ENCODE peak calls at places on chromosomes 6 and 20, in five cellular contexts. E is suprapubic skin; S is heart right ventricle; U is effector memory CD4-positive, alpha-beta T cell; Z is HCT116. N is an unnamed sample.

GRCh38 chr6:128516514-128516898 is 3.9 kb downstream of the PTPRK start:
- DNase-seq in S (no peak), E (no peak), Z (no peak), U (no peak), N (no peak)

GRCh38 chr6:85574932-85575598 is 18.6 kb downstream of the SNX14 start:
- DNase-seq in E (no peak), U (no peak), S (no peak), Z (no peak), N (no peak)

GRCh38 chr20:8536219-8536618 is 404.2 kb downstream of the PLCB1 start:
- DNase-seq in E (no peak), S (no peak), Z (no peak), U (no peak), N (no peak)

GRCh38 chr6:107716688-107717089 is 107.4 kb downstream of the SCML4 start:
- DNase-seq in U (peak; percentile 73), S (no peak), E (no peak), Z (peak; percentile 68), N (peak; percentile 84)

GRCh38 chr6:157989541-157990289 is 8.1 kb downstream of the SYNJ2 start:
- DNase-seq in S (peak; percentile 63), Z (no peak), U (no peak), E (no peak), N (no peak)

GRCh38 chr20:19897891-19898290 is 119.3 kb upstream of the NAA20 start:
- DNase-seq in S (no peak), U (no peak), E (no peak), Z (no peak), N (no peak)

GRCh38 chr6:143136647-143137046 is 76.0 kb downstream of the AIG1 start:
- DNase-seq in U (no peak), E (no peak), S (no peak), Z (no peak), N (peak; percentile 5)

GRCh38 chr6:63635165-63635562 is 438 bp upstream of the PHF3 start:
- DNase-seq in Z (no peak), S (peak; percentile 5), U (no peak), E (no peak), N (no peak)

GRCh38 chr6:39835856-39836442 is 43.8 kb downstream of the DAAM2 start:
- DNase-seq in U (no peak), E (no peak), S (peak; percentile 33), Z (no peak), N (no peak)

GRCh38 chr6:167683028-167683862 is 143.5 kb upstream of the AFDN start:
- DNase-seq in Z (peak; percentile 82), E (peak; percentile 52), S (peak; percentile 81), U (no peak), N (no peak)
- H3K4me3 ChIP-seq in Z (peak overlapping the region; percentile 40), E (no peak overlapping the region), S (no peak overlapping the region), U (no peak overlapping the region), N (no peak overlapping the region)

GRCh38 chr20:49792006-49792405 is 20.6 kb upstream of the SLC9A8 start:
- DNase-seq in U (no peak), Z (no peak), S (no peak), E (no peak), N (no peak)
- H3K4me1 ChIP-seq in U (no peaks in the 10 kb centered on the region), Z (peaks cover 4% of the 10 kb centered on the region), S (peaks cover 5% of the 10 kb centered on the region), E (peaks cover 9% of the 10 kb centered on the region), N (peaks cover 4% of the 10 kb centered on the region)

GRCh38 chr6:21476054-21476552 is 117.4 kb upstream of the SOX4 start:
- DNase-seq in Z (no peak), E (no peak), U (no peak), S (no peak), N (no peak)

GRCh38 chr6:21478411-21478810 is 115.1 kb upstream of the SOX4 start:
- DNase-seq in U (no peak), S (no peak), Z (no peak), E (no peak), N (no peak)

DNA sequence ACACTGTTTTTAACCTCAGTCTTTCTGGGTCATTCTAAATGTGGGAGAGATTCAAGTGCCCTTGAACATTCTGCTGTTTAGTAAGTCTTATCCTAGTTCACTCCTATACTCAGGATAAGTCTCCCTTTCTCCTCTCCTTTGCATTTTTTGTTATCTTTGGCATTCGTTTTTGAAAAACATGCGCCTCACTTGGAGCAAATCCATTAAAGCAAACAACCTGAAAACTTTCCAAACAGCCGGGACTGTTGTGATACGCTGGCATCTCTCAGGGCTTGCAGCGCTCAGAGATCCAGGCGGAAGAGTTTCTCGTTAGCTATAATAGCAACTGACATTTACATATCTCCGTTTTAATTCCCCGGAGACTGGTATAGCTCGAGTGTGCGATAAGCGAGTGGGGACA is 114.4 kb upstream of the SOX4 start:
- DNase-seq in U (no peak), E (no peak), S (peak; percentile 18), Z (no peak), N (no peak)
- H3K4me3 ChIP-seq in U (no peak overlapping the region), E (peak overlapping the region; percentile 24), S (peak overlapping the region; percentile 43), Z (no peak overlapping the region), N (no peak overlapping the region)

DNA sequence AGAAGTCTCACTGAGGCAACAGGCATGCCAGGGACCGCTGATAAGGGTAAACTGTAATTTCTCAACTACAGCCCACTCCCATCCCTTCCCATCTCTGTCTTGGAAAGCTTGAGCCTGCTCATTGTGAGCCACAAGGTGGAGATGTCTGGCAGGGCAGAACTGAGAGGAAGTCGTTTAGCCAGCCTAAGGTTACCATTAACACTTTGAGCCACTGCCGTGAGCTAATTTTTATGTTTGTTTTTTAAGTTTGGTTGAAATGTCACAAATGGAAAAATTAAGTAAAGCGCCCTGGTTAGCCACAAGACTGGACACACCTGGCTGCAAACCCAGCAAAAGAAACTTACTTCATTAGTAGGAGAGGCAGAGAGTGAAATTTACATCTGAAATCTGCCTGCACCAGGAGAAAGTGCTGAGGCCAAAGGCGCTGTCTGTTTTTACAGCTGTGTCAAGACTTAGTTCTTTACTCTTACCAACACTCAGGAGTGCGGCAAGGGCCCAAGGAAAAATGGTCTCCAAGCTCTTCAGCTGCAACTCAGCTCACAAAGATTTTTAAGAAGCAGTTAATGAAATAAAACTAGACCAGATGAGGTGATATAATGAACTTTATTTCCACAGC is 50.0 kb upstream of the FAM83C start:
- DNase-seq in U (no peak), Z (no peak), E (no peak), S (no peak), N (no peak)
- H3K4me1 ChIP-seq in U (no peaks in the 10 kb centered on the region), Z (no peaks in the 10 kb centered on the region), E (no peaks in the 10 kb centered on the region), S (no peaks in the 10 kb centered on the region), N (no peaks in the 10 kb centered on the region)

GRCh38 chr20:49825521-49826033 is 12.9 kb downstream of the SLC9A8 start:
- DNase-seq in S (no peak), E (no peak), Z (no peak), U (no peak), N (no peak)

GRCh38 chr20:49821850-49822249 is 9.2 kb downstream of the SLC9A8 start:
- DNase-seq in Z (no peak), S (peak; percentile 24), U (no peak), E (no peak), N (no peak)

GRCh38 chr20:49821381-49821780 is 8.8 kb downstream of the SLC9A8 start:
- DNase-seq in Z (no peak), U (no peak), E (no peak), S (no peak), N (no peak)

GRCh38 chr20:49823152-49823847 is 10.7 kb downstream of the SLC9A8 start:
- DNase-seq in E (no peak), U (no peak), Z (no peak), S (no peak), N (no peak)

DNA sequence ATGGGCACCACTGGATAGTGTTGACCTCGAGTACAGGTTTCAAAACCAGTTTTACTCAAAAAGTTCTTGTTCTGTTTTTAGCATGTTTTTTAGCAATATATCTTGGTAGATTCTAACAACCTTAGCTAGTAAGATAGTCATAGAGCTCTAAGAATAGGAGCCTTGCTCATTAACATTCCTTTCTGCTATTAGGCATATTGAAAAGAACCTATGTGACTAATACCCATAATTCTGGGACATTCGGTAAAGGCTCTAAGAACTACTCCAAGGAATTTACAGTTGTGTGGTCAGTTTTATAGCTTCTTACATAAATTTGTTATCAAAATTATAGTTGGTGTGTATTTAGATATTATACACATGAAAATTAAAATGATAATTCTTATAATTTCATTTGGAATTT is 11.6 kb downstream of the SLC9A8 start:
- DNase-seq in S (no peak), Z (no peak), E (no peak), U (no peak), N (no peak)
- H3K4me3 ChIP-seq in S (no peak overlapping the region), Z (no peak overlapping the region), E (no peak overlapping the region), U (no peak overlapping the region), N (peak overlapping the region; percentile 68)

N was measured in CD4-positive, CD25-positive, alpha-beta regulatory T cell.